ENCODE peak calls at places on chromosomes 16 and 17, in five cellular contexts. S is brain microvascular endothelial cell; T is tibial nerve; J is thoracic aorta; E is CD4-positive, CD25-positive, alpha-beta regulatory T cell. I is an unnamed sample.

GRCh38 chr17:62644487-62645173 is 17.2 kb downstream of the MRC2 start:
- DNase-seq in S (no peak), J (no peak), E (no peak), T (no peak), I (no peak)

GRCh38 chr16:88472637-88473205 is 19.6 kb downstream of the ZFPM1 start:
- DNase-seq in J (no peak), E (no peak), S (no peak), T (no peak), I (no peak)

GRCh38 chr17:82486186-82487084 is 27.9 kb downstream of the NARF start:
- DNase-seq in J (no peak), E (no peak), T (no peak), S (no peak), I (no peak)

GRCh38 chr16:9885457-9885856 is 296.8 kb downstream of the GRIN2A start:
- DNase-seq in E (no peak), J (no peak), T (no peak), S (no peak), I (no peak)

GRCh38 chr17:17198281-17198680 is 7.9 kb downstream of the PLD6 start:
- DNase-seq in T (no peak), E (no peak), S (no peak), J (no peak), I (no peak)

GRCh38 chr16:23343643-23344612 is 41.8 kb downstream of the SCNN1B start:
- DNase-seq in J (no peak), E (no peak), S (no peak), T (no peak), I (no peak)

GRCh38 chr16:29025218-29025617 is 40.4 kb downstream of the LAT start:
- DNase-seq in T (no peak), J (no peak), S (no peak), E (no peak), I (no peak)

GRCh38 chr16:27318399-27319256 is 4.9 kb downstream of the IL4R start:
- DNase-seq in T (no peak), J (no peak), S (peak), E (peak), I (peak)

GRCh38 chr16:85458952-85459351 is 154.2 kb upstream of the GSE1 start:
- DNase-seq in T (no peak), S (no peak), J (no peak), E (no peak), I (no peak)

GRCh38 chr17:51371732-51372151 is 111.4 kb downstream of the UTP18 start:
- DNase-seq in S (peak), J (no peak), T (no peak), E (peak), I (no peak)

GRCh38 chr17:28760987-28761562 is 17.3 kb downstream of the TRAF4 start:
- DNase-seq in T (no peak), E (no peak), S (peak), J (no peak), I (no peak)

GRCh38 chr17:77129568-77130301 is 11.0 kb upstream of the SEC14L1 start:
- DNase-seq in E (no peak), J (no peak), S (no peak), T (no peak), I (no peak)

GRCh38 chr17:6374761-6375312 is 60.1 kb downstream of the AIPL1 start:
- DNase-seq in E (no peak), J (no peak), T (no peak), S (peak), I (no peak)

GRCh38 chr16:87843678-87844373 is 25.5 kb downstream of the SLC7A5 start:
- DNase-seq in S (no peak), T (no peak), J (no peak), E (no peak), I (no peak)

GRCh38 chr16:55779391-55780094 is 53.4 kb downstream of the CES1 start:
- DNase-seq in J (no peak), S (no peak), T (no peak), E (no peak), I (no peak)

GRCh38 chr17:60526726-60527125 is 684 bp upstream of the APPBP2 start:
- DNase-seq in S (no peak), T (no peak), E (no peak), J (no peak), I (no peak)

GRCh38 chr16:450800-451512 is 25.5 kb downstream of the RAB11FIP3 start:
- DNase-seq in T (no peak), J (no peak), S (no peak), E (no peak), I (no peak)

GRCh38 chr16:31107465-31107867 is 720 bp upstream of the BCKDK start:
- DNase-seq in T (no peak), J (no peak), E (no peak), S (no peak), I (no peak)

GRCh38 chr16:30567160-30567990 is 4.1 kb downstream of the ZNF688 start:
- DNase-seq in E (peak), S (no peak), J (no peak), T (no peak), I (no peak)

GRCh38 chr16:29993191-29993902 is 2.1 kb downstream of the HIRIP3 start:
- DNase-seq in T (no peak), J (no peak), S (no peak), E (no peak), I (no peak)

GRCh38 chr17:59842901-59843652 is 49.7 kb downstream of the TUBD1 start:
- DNase-seq in T (no peak), S (peak), E (peak), J (no peak), I (no peak)

GRCh38 chr17:55576237-55576998 is 65.2 kb upstream of the SMIM36 start:
- DNase-seq in J (no peak), E (no peak), S (peak), T (peak), I (no peak)

GRCh38 chr17:57444632-57445031 is 188.3 kb downstream of the MSI2 start:
- DNase-seq in J (no peak), S (no peak), T (no peak), E (no peak), I (no peak)

GRCh38 chr17:76631821-76632565 is 11.6 kb downstream of the ST6GALNAC1 start:
- DNase-seq in E (no peak), S (no peak), T (no peak), J (no peak), I (no peak)

GRCh38 chr17:73285603-73285908 is 23.9 kb upstream of the CPSF4L start:
- DNase-seq in T (no peak), S (no peak), J (no peak), E (no peak), I (no peak)

GRCh38 chr16:56372013-56372634 is 53.2 kb downstream of the AMFR start:
- DNase-seq in T (no peak), S (no peak), E (no peak), J (no peak), I (no peak)

GRCh38 chr17:73560661-73561060 is 83.6 kb downstream of the SDK2 start:
- DNase-seq in J (no peak), E (no peak), T (no peak), S (no peak), I (no peak)

GRCh38 chr16:12081048-12081404 is 104.5 kb downstream of the SNX29 start:
- DNase-seq in T (no peak), E (no peak), J (no peak), S (no peak), I (peak)

GRCh38 chr16:4811242-4811641 is 8.8 kb upstream of the ROGDI start:
- DNase-seq in E (no peak), S (no peak), T (no peak), J (no peak), I (no peak)

GRCh38 chr16:72099377-72099818 is 5.8 kb downstream of the DHX38 start:
- DNase-seq in J (no peak), E (peak), T (no peak), S (peak), I (no peak)

GRCh38 chr16:20614201-20615141 is 38.3 kb upstream of the ACSM2B start:
- DNase-seq in J (no peak), E (no peak), S (no peak), T (no peak), I (no peak)

GRCh38 chr16:22217890-22218730 is 12.0 kb downstream of the EEF2K start:
- DNase-seq in J (no peak), S (no peak), E (no peak), T (no peak), I (no peak)

GRCh38 chr16:58500329-58501241 is 642 bp downstream of the NDRG4 start:
- DNase-seq in S (no peak), J (no peak), E (no peak), T (no peak), I (no peak)

GRCh38 chr17:57534863-57535651 is 210.0 kb downstream of the CCDC182 start:
- DNase-seq in S (no peak), E (no peak), T (no peak), J (no peak), I (no peak)

GRCh38 chr16:88569614-88569984 is 604 bp upstream of the ZC3H18 start:
- DNase-seq in J (no peak), E (no peak), S (no peak), T (no peak), I (no peak)

GRCh38 chr16:66515543-66516171 is 34.3 kb downstream of the TK2 start:
- DNase-seq in T (no peak), E (no peak), S (peak), J (no peak), I (peak)

GRCh38 chr17:546456-546855 is 168.2 kb downstream of the VPS53 start:
- DNase-seq in T (no peak), J (no peak), E (no peak), S (no peak), I (no peak)

GRCh38 chr17:545156-545555 is 169.5 kb downstream of the VPS53 start:
- DNase-seq in J (no peak), E (no peak), S (no peak), T (no peak), I (no peak)

GRCh38 chr17:549197-550040 is 165.2 kb downstream of the VPS53 start:
- DNase-seq in E (no peak), J (no peak), S (no peak), T (no peak), I (no peak)

GRCh38 chr17:550041-550398 is 164.6 kb downstream of the VPS53 start:
- DNase-seq in T (no peak), S (no peak), E (no peak), J (no peak), I (no peak)

DNA sequence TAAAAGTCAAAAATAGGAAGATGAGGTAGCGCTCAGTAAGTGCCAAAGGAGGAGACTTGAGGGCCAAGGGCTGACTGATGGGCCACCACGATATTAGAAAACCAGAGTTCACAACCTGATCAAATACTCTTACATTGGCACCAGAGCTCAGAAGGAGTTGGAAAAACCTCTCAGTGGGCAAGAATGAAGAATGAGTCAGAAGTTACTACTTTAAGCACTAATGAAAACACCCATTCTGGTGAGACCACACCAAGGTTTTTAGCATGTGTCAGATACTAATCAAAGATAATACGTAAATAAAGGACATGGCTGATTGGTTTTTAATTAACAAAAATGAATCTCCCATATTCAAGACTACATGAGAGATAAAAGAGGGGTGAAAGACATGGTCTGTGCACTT is 163.9 kb downstream of the VPS53 start:
- DNase-seq in J (no peak), E (no peak), S (no peak), T (no peak), I (no peak)
- H3K27ac ChIP-seq in J (peak), E (no peak), S (no peak), T (no peak), I (peak)

GRCh38 chr17:78896091-78896833 is 6.7 kb downstream of the CEP295NL start:
- DNase-seq in S (no peak), E (no peak), J (no peak), T (no peak), I (no peak)
- H3K27ac ChIP-seq in S (no peak), E (no peak), J (peak), T (peak), I (peak)

DNA sequence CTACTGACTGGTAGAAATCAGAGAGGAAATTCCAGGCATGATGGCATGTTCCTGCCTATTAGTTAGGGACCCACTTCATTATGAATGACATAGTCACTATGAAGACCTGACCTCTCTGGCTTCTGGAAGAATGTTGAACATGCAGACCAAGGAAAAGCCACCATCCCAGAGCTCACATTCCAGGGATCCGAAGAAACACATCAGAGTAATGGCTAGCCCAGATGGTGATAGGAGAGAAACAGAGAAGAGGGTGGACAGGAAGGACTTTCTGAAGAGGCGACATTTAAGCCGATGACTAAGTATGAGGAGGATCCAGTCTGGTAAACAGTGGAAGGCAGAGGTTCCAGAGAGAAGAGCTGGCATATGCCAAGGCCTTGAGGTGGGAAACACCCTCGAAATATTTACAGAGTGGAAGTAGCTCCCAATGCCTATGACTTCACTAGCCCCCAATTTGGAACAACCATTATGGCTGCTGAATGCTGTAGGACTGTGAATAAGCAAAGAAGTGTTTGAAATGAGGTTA is 216.2 kb downstream of the RBFOX1 start:
- DNase-seq in E (no peak), S (no peak), J (no peak), T (no peak), I (no peak)
- H3K27ac ChIP-seq in E (no peak), S (no peak), J (no peak), T (no peak), I (no peak)

DNA sequence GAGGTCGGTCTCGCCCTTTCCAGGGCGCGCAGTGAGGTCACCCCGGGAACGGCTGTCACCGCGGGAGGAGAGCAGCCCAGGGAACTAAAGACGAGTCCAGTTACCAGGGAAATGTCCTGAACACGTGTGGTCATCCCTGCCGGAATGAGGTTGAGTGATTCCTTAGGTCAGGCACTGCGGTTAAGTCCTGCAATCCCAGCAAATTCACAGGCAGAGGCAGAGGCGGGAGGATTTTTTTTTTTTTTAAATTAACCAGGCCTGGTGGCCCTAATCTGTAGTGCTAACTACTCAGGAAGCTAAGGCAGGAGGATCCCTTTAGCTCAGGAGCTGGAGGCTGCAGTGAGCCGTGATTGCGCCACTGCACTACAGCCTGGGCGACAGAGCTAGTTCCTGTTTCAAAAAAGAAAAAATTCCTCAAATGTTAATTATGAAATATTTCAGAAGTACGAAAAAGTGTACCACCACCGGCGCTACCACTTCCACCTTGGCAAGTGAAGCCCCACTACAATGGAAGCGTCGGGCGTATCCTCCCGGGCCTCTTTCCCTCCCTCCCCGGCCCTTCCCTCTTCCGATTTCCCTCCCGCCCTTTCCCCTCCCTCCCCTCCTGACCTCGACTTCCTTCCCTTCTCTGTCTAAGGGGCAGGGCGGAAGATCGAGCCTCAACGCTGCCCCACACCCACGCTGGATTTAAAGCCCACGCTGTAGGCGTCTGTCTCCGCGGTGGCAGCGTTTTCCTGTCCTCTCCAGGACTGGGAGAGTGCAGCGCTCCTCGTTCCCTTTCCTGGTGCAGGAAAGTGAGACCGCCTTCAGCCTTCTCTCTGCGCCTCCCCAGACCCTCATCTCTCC is 27.3 kb downstream of the SLFN11 start:
- DNase-seq in E (peak), J (peak), S (no peak), T (peak), I (peak)
- H3K27ac ChIP-seq in E (peak), J (peak), S (no peak), T (peak), I (peak)